ENCODE peak calls at places on chromosomes 13 and 19, in eight cellular contexts. N is NCI-H2081; O is T-helper 2 cell treated with Interferon-gamma antibody and Interleukin-4, amounts not matched to agents 5 μg/mL and 100 μg/mL, for 36 hours; V is head of caudate nucleus; J is stimulated activated CD8-positive, alpha-beta memory T cell treated with anti-CD3 and anti-CD28 coated beads, Interleukin-12 subunit alpha, Interleukin-12 subunit beta, amount 100 ng/mL, for 4 hours; B is HS-5; U is MV-4-11; T is GM23338. A is an unnamed sample.

GRCh38 chr13:46062190-46062589 is 9.6 kb upstream of the ZC3H13 start:
- DNase-seq in J (no peak), N (no peak), T (no peak), O (no peak), V (no peak), B (no peak), U (peak; percentile 72), A (no peak)

GRCh38 chr19:11278670-11279069 is 16.3 kb upstream of the DOCK6 start:
- DNase-seq in O (no peak), V (no peak), N (no peak), U (no peak), B (no peak), T (no peak), J (no peak), A (no peak)

GRCh38 chr13:112753868-112754267 is 64.0 kb downstream of the ATP11A start:
- DNase-seq in V (no peak), J (no peak), N (no peak), O (no peak), U (no peak), B (no peak), T (no peak), A (no peak)

GRCh38 chr13:20686863-20687579 is 16.5 kb upstream of the IL17D start:
- DNase-seq in J (no peak), O (no peak), V (no peak), T (peak; percentile 24), N (no peak), U (no peak), B (no peak), A (no peak)

GRCh38 chr13:30757026-30757425 is 21.7 kb downstream of the ALOX5AP start:
- DNase-seq in O (no peak), N (no peak), T (no peak), J (no peak), U (no peak), V (no peak), B (no peak), A (no peak)

GRCh38 chr19:18223860-18224524 is 2.2 kb downstream of the PDE4C start:
- DNase-seq in B (no peak), O (no peak), J (no peak), N (no peak), U (peak; percentile 77), V (peak; percentile 46), T (peak; percentile 93), A (peak; percentile 73)

GRCh38 chr13:51258612-51259358 is 36.6 kb downstream of the FAM124A start:
- DNase-seq in V (peak; percentile 43), O (no peak), J (no peak), U (peak; percentile 79), T (no peak), B (no peak), N (no peak), A (no peak)

GRCh38 chr13:76472916-76473315 is 413.3 kb downstream of the KCTD12 start:
- DNase-seq in J (no peak), U (no peak), N (no peak), O (no peak), V (no peak), B (no peak), T (no peak), A (no peak)

GRCh38 chr13:28313579-28313978 is 175.2 kb downstream of the PAN3 start:
- DNase-seq in O (no peak), N (no peak), J (no peak), U (peak; percentile 29), V (no peak), B (no peak), T (peak; percentile 82), A (peak; percentile 59)

GRCh38 chr13:99354371-99354951 is 47.3 kb upstream of the GPR183 start:
- DNase-seq in J (no peak), N (no peak), V (no peak), B (no peak), T (no peak), O (peak; percentile 52), U (peak; percentile 29), A (no peak)

GRCh38 chr19:29086182-29086581 is 126.8 kb downstream of the UQCRFS1 start:
- DNase-seq in B (no peak), T (no peak), O (no peak), U (no peak), N (no peak), J (no peak), V (no peak), A (no peak)

GRCh38 chr19:3783660-3784584 is 2.3 kb downstream of the MATK start:
- DNase-seq in O (no peak), U (no peak), J (peak; percentile 24), V (no peak), B (no peak), T (peak; percentile 81), N (no peak), A (peak; percentile 79)

GRCh38 chr13:98022210-98022609 is 68.7 kb downstream of the IPO5 start:
- DNase-seq in N (no peak), U (no peak), B (no peak), J (no peak), T (no peak), O (no peak), V (peak; percentile 75), A (no peak)

GRCh38 chr13:107450426-107450825 is 764.9 kb downstream of the LIG4 start:
- DNase-seq in O (no peak), N (no peak), V (no peak), J (no peak), B (no peak), U (no peak), T (no peak), A (no peak)

GRCh38 chr13:21227917-21228316 is 51.5 kb downstream of the MRPL57 start:
- DNase-seq in N (no peak), O (no peak), J (no peak), V (no peak), U (no peak), T (no peak), B (no peak), A (no peak)

GRCh38 chr19:32101206-32101605 is 244.2 kb upstream of the ZNF507 start:
- DNase-seq in O (no peak), V (no peak), T (no peak), U (peak; percentile 86), J (no peak), N (no peak), B (no peak), A (no peak)

GRCh38 chr13:60090579-60090978 is 73.1 kb downstream of the DIAPH3 start:
- DNase-seq in N (no peak), T (no peak), J (no peak), U (no peak), B (no peak), V (no peak), O (no peak), A (no peak)

GRCh38 chr19:3175761-3176714 is 2.5 kb upstream of the S1PR4 start:
- DNase-seq in T (no peak), U (no peak), O (no peak), V (no peak), J (no peak), N (no peak), B (no peak), A (no peak)

A was measured in WERI-Rb-1.